ENCODE peak calls at places on chromosome 1, in ten cellular contexts. One of them, this sample, is unnamed. For H3K4me1, the result is how much of the 10 kb centered on the place peaks cover.

GRCh38 chr1:52641307-52641706 is 8.3 kb downstream of the SHISAL2A start:
- DNase-seq in PC-9: no peak
- DNase-seq in tibial nerve: no peak
- DNase-seq in transverse colon: no peak
- DNase-seq in thoracic aorta: no peak
- DNase-seq in fibroblast of lung: no peak
- DNase-seq in neural progenitor cell: no peak
- DNase-seq in A549: no peak
- DNase-seq in ascending aorta: no peak
- DNase-seq in breast epithelium: no peak
- DNase-seq in this sample: no peak

GRCh38 chr1:226664413-226665101 is 74.5 kb downstream of the ITPKB start:
- DNase-seq in transverse colon: peak
- DNase-seq in neural progenitor cell: no peak
- DNase-seq in tibial nerve: peak
- DNase-seq in breast epithelium: no peak
- DNase-seq in fibroblast of lung: peak
- DNase-seq in thoracic aorta: peak
- DNase-seq in PC-9: no peak
- DNase-seq in A549: no peak
- DNase-seq in ascending aorta: no peak
- DNase-seq in this sample: peak

GRCh38 chr1:224425279-224425884 is 9.2 kb downstream of the WDR26 start:
- DNase-seq in thoracic aorta: no peak
- DNase-seq in fibroblast of lung: no peak
- DNase-seq in neural progenitor cell: no peak
- DNase-seq in A549: no peak
- DNase-seq in transverse colon: no peak
- DNase-seq in breast epithelium: no peak
- DNase-seq in ascending aorta: no peak
- DNase-seq in PC-9: no peak
- DNase-seq in tibial nerve: no peak
- DNase-seq in this sample: no peak

GRCh38 chr1:25128168-25128621 is 104.1 kb downstream of the SYF2 start:
- DNase-seq in A549: no peak
- DNase-seq in tibial nerve: no peak
- DNase-seq in ascending aorta: no peak
- DNase-seq in transverse colon: no peak
- DNase-seq in breast epithelium: no peak
- DNase-seq in thoracic aorta: no peak
- DNase-seq in fibroblast of lung: no peak
- DNase-seq in neural progenitor cell: no peak
- DNase-seq in PC-9: no peak
- DNase-seq in this sample: no peak

GRCh38 chr1:33641099-33641830 is 168.8 kb downstream of the ZSCAN20 start:
- DNase-seq in transverse colon: no peak
- DNase-seq in ascending aorta: no peak
- DNase-seq in A549: peak
- DNase-seq in tibial nerve: no peak
- DNase-seq in PC-9: no peak
- DNase-seq in thoracic aorta: no peak
- DNase-seq in fibroblast of lung: no peak
- DNase-seq in breast epithelium: no peak
- DNase-seq in neural progenitor cell: peak
- DNase-seq in this sample: no peak

GRCh38 chr1:239184581-239185244 is 201.7 kb upstream of the CHRM3 start:
- DNase-seq in fibroblast of lung: no peak
- DNase-seq in ascending aorta: no peak
- DNase-seq in neural progenitor cell: no peak
- DNase-seq in PC-9: no peak
- DNase-seq in A549: no peak
- DNase-seq in thoracic aorta: no peak
- DNase-seq in breast epithelium: no peak
- DNase-seq in tibial nerve: no peak
- DNase-seq in transverse colon: no peak
- DNase-seq in this sample: no peak

GRCh38 chr1:223712184-223712855 is at the start of gene CAPN2:
- DNase-seq in neural progenitor cell: peak
- DNase-seq in A549: peak
- DNase-seq in breast epithelium: peak
- DNase-seq in transverse colon: peak
- DNase-seq in thoracic aorta: no peak
- DNase-seq in tibial nerve: peak
- DNase-seq in fibroblast of lung: peak
- DNase-seq in ascending aorta: no peak
- DNase-seq in PC-9: peak
- DNase-seq in this sample: peak

GRCh38 chr1:213759359-213760181 is 228.2 kb upstream of the PROX1 start:
- DNase-seq in breast epithelium: no peak
- DNase-seq in PC-9: no peak
- DNase-seq in thoracic aorta: no peak
- DNase-seq in A549: no peak
- DNase-seq in ascending aorta: no peak
- DNase-seq in fibroblast of lung: no peak
- DNase-seq in neural progenitor cell: no peak
- DNase-seq in transverse colon: peak
- DNase-seq in tibial nerve: no peak
- DNase-seq in this sample: no peak

GRCh38 chr1:8422439-8423133 is 104.7 kb downstream of the SLC45A1 start:
- DNase-seq in transverse colon: peak
- DNase-seq in ascending aorta: no peak
- DNase-seq in A549: no peak
- DNase-seq in neural progenitor cell: peak
- DNase-seq in thoracic aorta: no peak
- DNase-seq in tibial nerve: no peak
- DNase-seq in breast epithelium: no peak
- DNase-seq in fibroblast of lung: peak
- DNase-seq in PC-9: no peak
- DNase-seq in this sample: no peak

GRCh38 chr1:111592389-111593361 is 26.9 kb upstream of the RAP1A start:
- DNase-seq in tibial nerve: peak
- DNase-seq in thoracic aorta: peak
- DNase-seq in neural progenitor cell: peak
- DNase-seq in fibroblast of lung: peak
- DNase-seq in ascending aorta: peak
- DNase-seq in breast epithelium: peak
- DNase-seq in PC-9: peak
- DNase-seq in transverse colon: peak
- DNase-seq in A549: peak
- DNase-seq in this sample: peak

GRCh38 chr1:181936768-181937581 is 124.5 kb downstream of the ZNF648 start:
- DNase-seq in neural progenitor cell: peak
- DNase-seq in breast epithelium: peak
- DNase-seq in thoracic aorta: no peak
- DNase-seq in A549: peak
- DNase-seq in PC-9: peak
- DNase-seq in ascending aorta: no peak
- DNase-seq in fibroblast of lung: no peak
- DNase-seq in tibial nerve: no peak
- DNase-seq in transverse colon: peak
- DNase-seq in this sample: no peak

GRCh38 chr1:151918156-151918555 is 8.8 kb upstream of the THEM4 start:
- DNase-seq in neural progenitor cell: no peak
- DNase-seq in fibroblast of lung: no peak
- DNase-seq in breast epithelium: no peak
- DNase-seq in tibial nerve: no peak
- DNase-seq in transverse colon: no peak
- DNase-seq in thoracic aorta: no peak
- DNase-seq in ascending aorta: no peak
- DNase-seq in PC-9: no peak
- DNase-seq in A549: no peak
- DNase-seq in this sample: no peak
- H3K4me1 ChIP-seq in neural progenitor cell: under half
- H3K4me1 ChIP-seq in fibroblast of lung: under half
- H3K4me1 ChIP-seq in breast epithelium: under half
- H3K4me1 ChIP-seq in tibial nerve: under half
- H3K4me1 ChIP-seq in transverse colon: under half
- H3K4me1 ChIP-seq in thoracic aorta: under half
- H3K4me1 ChIP-seq in ascending aorta: under half
- H3K4me1 ChIP-seq in PC-9: half or more
- H3K4me1 ChIP-seq in A549: under half
- H3K4me1 ChIP-seq in this sample: under half

DNA sequence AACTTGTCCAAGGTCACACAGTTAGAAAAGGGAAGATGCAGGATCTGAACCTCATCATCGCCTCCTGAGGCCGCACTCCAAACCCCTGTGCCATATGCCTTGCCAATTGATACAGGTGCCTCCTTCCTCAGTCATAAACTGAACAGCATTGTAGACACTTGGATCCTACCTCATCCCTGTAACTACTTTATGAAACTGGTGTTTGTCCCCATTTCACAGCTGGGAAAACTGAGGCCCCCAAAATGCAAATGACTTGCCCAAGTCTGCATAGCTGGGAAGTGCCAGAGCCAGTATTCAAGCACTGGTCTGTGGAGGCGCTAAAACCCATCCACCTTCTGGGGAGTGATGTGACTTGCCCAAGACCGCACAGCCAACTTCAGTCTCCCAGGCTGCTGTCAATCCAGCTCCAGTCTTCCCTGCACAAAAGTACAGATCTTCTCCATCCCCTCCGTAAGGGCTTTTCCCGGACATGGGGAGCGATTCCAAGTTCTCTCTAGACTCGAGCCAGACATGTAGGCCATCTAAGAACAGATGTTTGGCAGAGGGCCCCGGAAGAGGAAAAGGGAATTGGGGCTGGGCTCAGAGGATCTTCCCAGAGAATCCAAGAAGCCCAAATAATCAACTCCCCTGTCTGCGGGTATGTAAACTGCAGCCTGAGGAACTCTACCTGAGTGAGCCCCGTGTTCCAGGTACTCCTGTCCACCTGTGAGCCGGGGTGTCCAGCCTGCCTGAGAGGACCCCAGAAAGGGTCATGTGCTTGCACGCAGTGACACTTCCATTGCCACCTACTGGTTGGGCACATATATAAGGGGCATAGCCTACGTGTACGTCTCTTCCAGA is 60.5 kb downstream of the SYT2 start:
- DNase-seq in thoracic aorta: no peak
- DNase-seq in fibroblast of lung: peak
- DNase-seq in A549: peak
- DNase-seq in neural progenitor cell: no peak
- DNase-seq in tibial nerve: no peak
- DNase-seq in breast epithelium: no peak
- DNase-seq in PC-9: no peak
- DNase-seq in ascending aorta: no peak
- DNase-seq in transverse colon: no peak
- DNase-seq in this sample: no peak
- TF ChIP-seq CTCF in thoracic aorta: no peak
- TF ChIP-seq CTCF in fibroblast of lung: no peak
- TF ChIP-seq CTCF in A549: no peak
- TF ChIP-seq CTCF in neural progenitor cell: no peak
- TF ChIP-seq CTCF in tibial nerve: no peak
- TF ChIP-seq CTCF in breast epithelium: no peak
- TF ChIP-seq CTCF in PC-9: peak
- TF ChIP-seq CTCF in ascending aorta: no peak
- TF ChIP-seq CTCF in transverse colon: no peak
- TF ChIP-seq CTCF in this sample: no peak

GRCh38 chr1:2445162-2445822 is 30.8 kb upstream of the PLCH2 start:
- DNase-seq in transverse colon: no peak
- DNase-seq in ascending aorta: no peak
- DNase-seq in breast epithelium: no peak
- DNase-seq in tibial nerve: no peak
- DNase-seq in fibroblast of lung: no peak
- DNase-seq in A549: no peak
- DNase-seq in PC-9: no peak
- DNase-seq in neural progenitor cell: no peak
- DNase-seq in thoracic aorta: no peak
- DNase-seq in this sample: no peak
- H3K4me1 ChIP-seq in transverse colon: under half
- H3K4me1 ChIP-seq in ascending aorta: under half
- H3K4me1 ChIP-seq in breast epithelium: under half
- H3K4me1 ChIP-seq in tibial nerve: under half
- H3K4me1 ChIP-seq in fibroblast of lung: under half
- H3K4me1 ChIP-seq in A549: under half
- H3K4me1 ChIP-seq in PC-9: under half
- H3K4me1 ChIP-seq in neural progenitor cell: half or more
- H3K4me1 ChIP-seq in thoracic aorta: under half
- H3K4me1 ChIP-seq in this sample: under half

GRCh38 chr1:208173749-208174148 is 70.4 kb downstream of the PLXNA2 start:
- DNase-seq in PC-9: no peak
- DNase-seq in transverse colon: no peak
- DNase-seq in fibroblast of lung: no peak
- DNase-seq in ascending aorta: no peak
- DNase-seq in A549: no peak
- DNase-seq in neural progenitor cell: no peak
- DNase-seq in breast epithelium: no peak
- DNase-seq in tibial nerve: no peak
- DNase-seq in thoracic aorta: no peak
- DNase-seq in this sample: no peak

GRCh38 chr1:208170252-208170651 is 73.9 kb downstream of the PLXNA2 start:
- DNase-seq in transverse colon: no peak
- DNase-seq in neural progenitor cell: no peak
- DNase-seq in thoracic aorta: no peak
- DNase-seq in breast epithelium: no peak
- DNase-seq in ascending aorta: no peak
- DNase-seq in PC-9: no peak
- DNase-seq in tibial nerve: no peak
- DNase-seq in A549: no peak
- DNase-seq in fibroblast of lung: no peak
- DNase-seq in this sample: no peak

GRCh38 chr1:208174200-208174599 is 70.0 kb downstream of the PLXNA2 start:
- DNase-seq in PC-9: no peak
- DNase-seq in breast epithelium: no peak
- DNase-seq in fibroblast of lung: no peak
- DNase-seq in neural progenitor cell: no peak
- DNase-seq in transverse colon: no peak
- DNase-seq in thoracic aorta: no peak
- DNase-seq in ascending aorta: no peak
- DNase-seq in tibial nerve: no peak
- DNase-seq in A549: no peak
- DNase-seq in this sample: no peak

GRCh38 chr1:208171615-208172388 is 72.4 kb downstream of the PLXNA2 start:
- DNase-seq in ascending aorta: no peak
- DNase-seq in fibroblast of lung: no peak
- DNase-seq in tibial nerve: no peak
- DNase-seq in PC-9: no peak
- DNase-seq in neural progenitor cell: no peak
- DNase-seq in transverse colon: no peak
- DNase-seq in breast epithelium: no peak
- DNase-seq in thoracic aorta: no peak
- DNase-seq in A549: no peak
- DNase-seq in this sample: no peak

DNA sequence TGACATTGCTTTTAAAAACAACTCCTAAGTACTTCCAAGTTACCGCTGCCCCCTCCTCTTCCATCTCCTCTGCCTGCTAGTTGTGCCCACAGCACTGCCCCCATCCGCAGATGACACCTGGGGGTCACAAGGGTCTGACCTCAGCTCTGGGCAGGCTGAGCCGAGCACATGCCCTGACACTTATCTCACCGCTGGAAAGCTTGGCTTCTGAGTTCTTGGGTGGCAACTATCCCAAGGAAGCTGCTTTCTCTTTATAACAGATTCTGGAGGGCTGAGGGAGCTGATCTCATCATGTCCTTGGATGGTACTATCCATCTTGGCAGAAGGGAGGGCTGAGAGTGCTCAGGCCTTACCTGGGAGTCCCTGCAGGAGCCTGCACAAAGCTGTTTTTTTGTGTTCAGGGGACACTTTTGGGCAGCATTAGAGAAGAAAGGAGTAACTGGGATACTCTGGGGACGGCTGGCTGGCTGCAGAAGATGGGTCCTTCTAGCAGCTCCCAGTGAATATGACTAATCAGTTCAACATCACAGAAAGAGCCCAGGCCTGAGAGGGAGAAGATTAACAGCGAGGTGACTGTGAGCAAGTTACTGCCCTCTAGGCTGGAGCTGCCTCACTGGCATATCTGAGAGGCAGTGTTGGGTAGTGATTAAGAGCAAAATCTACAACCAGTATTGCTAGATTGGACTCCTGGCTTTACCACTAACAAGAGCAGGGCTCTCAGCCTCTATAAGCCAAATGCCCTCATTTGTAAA is 71.6 kb downstream of the PLXNA2 start:
- DNase-seq in PC-9: no peak
- DNase-seq in tibial nerve: no peak
- DNase-seq in neural progenitor cell: no peak
- DNase-seq in A549: no peak
- DNase-seq in thoracic aorta: no peak
- DNase-seq in transverse colon: no peak
- DNase-seq in breast epithelium: no peak
- DNase-seq in ascending aorta: no peak
- DNase-seq in fibroblast of lung: no peak
- DNase-seq in this sample: no peak
- TF ChIP-seq CTCF in PC-9: no peak
- TF ChIP-seq CTCF in tibial nerve: no peak
- TF ChIP-seq CTCF in neural progenitor cell: no peak
- TF ChIP-seq CTCF in A549: no peak
- TF ChIP-seq CTCF in thoracic aorta: no peak
- TF ChIP-seq CTCF in transverse colon: no peak
- TF ChIP-seq CTCF in breast epithelium: no peak
- TF ChIP-seq CTCF in ascending aorta: no peak
- TF ChIP-seq CTCF in fibroblast of lung: no peak
- TF ChIP-seq CTCF in this sample: no peak

This sample was measured in right atrium auricular region.